ENCODE peak calls at places on chromosomes 4 and X, in six cellular contexts. One of them, this sample, is unnamed.
A peak's percentile ranks its signal among the peaks of the same experiment; 100 is the strongest.

GRCh38 chr4:83339573-83339972 is 4.9 kb upstream of the HPSE start:
- DNase-seq in adrenal gland: no peak
- DNase-seq in Peyer's patch: no peak
- DNase-seq in upper lobe of left lung: no peak
- DNase-seq in breast epithelium: no peak
- DNase-seq in esophagus muscularis mucosa: no peak
- DNase-seq in this sample: no peak

GRCh38 chr4:16139066-16139945 is 55.5 kb upstream of the PROM1 start:
- DNase-seq in adrenal gland: no peak
- DNase-seq in Peyer's patch: peak; percentile 62
- DNase-seq in upper lobe of left lung: no peak
- DNase-seq in breast epithelium: no peak
- DNase-seq in esophagus muscularis mucosa: no peak
- DNase-seq in this sample: no peak

GRCh38 chr4:19583827-19584569 is 667.7 kb upstream of the SLIT2 start:
- DNase-seq in adrenal gland: no peak
- DNase-seq in Peyer's patch: no peak
- DNase-seq in upper lobe of left lung: no peak
- DNase-seq in breast epithelium: no peak
- DNase-seq in esophagus muscularis mucosa: no peak
- DNase-seq in this sample: no peak

GRCh38 chr4:1574601-1575417 is 109.3 kb downstream of the FAM53A start:
- DNase-seq in adrenal gland: no peak
- DNase-seq in Peyer's patch: no peak
- DNase-seq in upper lobe of left lung: no peak
- DNase-seq in breast epithelium: no peak
- DNase-seq in esophagus muscularis mucosa: no peak
- DNase-seq in this sample: no peak

GRCh38 chrX:15606064-15606590 is 5.4 kb upstream of the ACE2 start:
- DNase-seq in adrenal gland: no peak
- DNase-seq in Peyer's patch: no peak
- DNase-seq in upper lobe of left lung: no peak
- DNase-seq in breast epithelium: no peak
- DNase-seq in esophagus muscularis mucosa: no peak
- DNase-seq in this sample: no peak

GRCh38 chr4:3202836-3203820 is 45.8 kb upstream of the MSANTD1 start:
- DNase-seq in adrenal gland: peak; percentile 50
- DNase-seq in Peyer's patch: no peak
- DNase-seq in upper lobe of left lung: no peak
- DNase-seq in breast epithelium: no peak
- DNase-seq in esophagus muscularis mucosa: no peak
- DNase-seq in this sample: no peak

GRCh38 chr4:85228264-85228663 is 246.7 kb upstream of the ARHGAP24 start:
- DNase-seq in adrenal gland: no peak
- DNase-seq in Peyer's patch: no peak
- DNase-seq in upper lobe of left lung: no peak
- DNase-seq in breast epithelium: no peak
- DNase-seq in esophagus muscularis mucosa: no peak
- DNase-seq in this sample: no peak

GRCh38 chrX:143634701-143635442 is 1.0 kb downstream of the SLITRK4 start:
- DNase-seq in adrenal gland: no peak
- DNase-seq in Peyer's patch: no peak
- DNase-seq in upper lobe of left lung: no peak
- DNase-seq in breast epithelium: no peak
- DNase-seq in esophagus muscularis mucosa: no peak
- DNase-seq in this sample: peak; percentile 33

GRCh38 chrX:104564921-104565703 is 887 bp upstream of the IL1RAPL2 start:
- DNase-seq in adrenal gland: no peak
- DNase-seq in Peyer's patch: no peak
- DNase-seq in upper lobe of left lung: no peak
- DNase-seq in breast epithelium: no peak
- DNase-seq in esophagus muscularis mucosa: no peak
- DNase-seq in this sample: no peak

GRCh38 chr4:87123241-87123640 is 97.2 kb downstream of the KLHL8 start:
- DNase-seq in adrenal gland: no peak
- DNase-seq in Peyer's patch: no peak
- DNase-seq in upper lobe of left lung: no peak
- DNase-seq in breast epithelium: no peak
- DNase-seq in esophagus muscularis mucosa: no peak
- DNase-seq in this sample: no peak

GRCh38 chr4:39649639-39650265 is 11.1 kb upstream of the SMIM14 start:
- DNase-seq in adrenal gland: no peak
- DNase-seq in Peyer's patch: no peak
- DNase-seq in upper lobe of left lung: no peak
- DNase-seq in breast epithelium: no peak
- DNase-seq in esophagus muscularis mucosa: no peak
- DNase-seq in this sample: no peak

GRCh38 chr4:73442275-73442674 is 6.3 kb downstream of the AFP start:
- DNase-seq in adrenal gland: no peak
- DNase-seq in Peyer's patch: no peak
- DNase-seq in upper lobe of left lung: no peak
- DNase-seq in breast epithelium: no peak
- DNase-seq in esophagus muscularis mucosa: no peak
- DNase-seq in this sample: no peak

GRCh38 chrX:8782595-8782994 is 18.6 kb downstream of the FAM9A start:
- DNase-seq in adrenal gland: no peak
- DNase-seq in Peyer's patch: no peak
- DNase-seq in upper lobe of left lung: no peak
- DNase-seq in breast epithelium: no peak
- DNase-seq in esophagus muscularis mucosa: no peak
- DNase-seq in this sample: no peak

GRCh38 chr4:75514949-75515612 is 808 bp downstream of the THAP6 start:
- DNase-seq in adrenal gland: no peak
- DNase-seq in Peyer's patch: no peak
- DNase-seq in upper lobe of left lung: no peak
- DNase-seq in breast epithelium: no peak
- DNase-seq in esophagus muscularis mucosa: no peak
- DNase-seq in this sample: no peak

GRCh38 chr4:19776021-19776459 is 475.7 kb upstream of the SLIT2 start:
- DNase-seq in adrenal gland: peak; percentile 80
- DNase-seq in Peyer's patch: no peak
- DNase-seq in upper lobe of left lung: no peak
- DNase-seq in breast epithelium: no peak
- DNase-seq in esophagus muscularis mucosa: no peak
- DNase-seq in this sample: peak; percentile 29

GRCh38 chr4:8369426-8370105 is 71.0 kb downstream of the ACOX3 start:
- DNase-seq in adrenal gland: no peak
- DNase-seq in Peyer's patch: no peak
- DNase-seq in upper lobe of left lung: no peak
- DNase-seq in breast epithelium: no peak
- DNase-seq in esophagus muscularis mucosa: no peak
- DNase-seq in this sample: no peak

GRCh38 chrX:43654431-43655150 is 1.5 kb upstream of the MAOA start:
- DNase-seq in adrenal gland: peak; percentile 96
- DNase-seq in Peyer's patch: peak; percentile 96
- DNase-seq in upper lobe of left lung: peak; percentile 92
- DNase-seq in breast epithelium: peak; percentile 92
- DNase-seq in esophagus muscularis mucosa: peak; percentile 96
- DNase-seq in this sample: peak; percentile 43
- TF ChIP-seq POLR2A in adrenal gland: peak; percentile 55
- TF ChIP-seq POLR2A in Peyer's patch: peak; percentile 88
- TF ChIP-seq POLR2A in upper lobe of left lung: peak; percentile 93
- TF ChIP-seq POLR2A in breast epithelium: peak; percentile 71
- TF ChIP-seq POLR2A in esophagus muscularis mucosa: peak; percentile 69
- TF ChIP-seq POLR2A in this sample: peak; percentile 30

GRCh38 chrX:54044126-54044876 is at the start of gene PHF8:
- DNase-seq in adrenal gland: peak; percentile 97
- DNase-seq in Peyer's patch: peak; percentile 98
- DNase-seq in upper lobe of left lung: peak; percentile 95
- DNase-seq in breast epithelium: peak; percentile 94
- DNase-seq in esophagus muscularis mucosa: peak; percentile 96
- DNase-seq in this sample: peak; percentile 44
- TF ChIP-seq POLR2A in adrenal gland: no peak
- TF ChIP-seq POLR2A in Peyer's patch: no peak
- TF ChIP-seq POLR2A in upper lobe of left lung: peak; percentile 54
- TF ChIP-seq POLR2A in breast epithelium: no peak
- TF ChIP-seq POLR2A in esophagus muscularis mucosa: no peak
- TF ChIP-seq POLR2A in this sample: no peak

DNA sequence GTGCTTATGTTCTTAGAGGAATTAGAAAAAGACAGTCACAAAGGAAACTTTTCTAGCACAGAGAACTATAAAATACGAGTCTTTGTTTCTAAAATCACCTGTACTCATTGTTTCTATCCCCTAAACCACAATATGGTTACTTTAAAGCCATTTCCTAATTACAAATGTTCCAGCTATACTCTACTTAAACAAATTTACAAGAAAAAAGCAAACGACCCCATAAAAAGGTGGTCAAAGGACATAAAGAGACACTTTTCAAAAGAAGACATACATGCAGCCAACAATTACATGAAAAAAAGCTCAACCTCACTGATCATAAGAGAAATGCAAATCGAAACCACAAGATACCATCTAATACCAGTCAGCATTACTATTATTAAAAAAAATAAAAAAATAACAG is 447.3 kb downstream of the RAB28 start:
- DNase-seq in adrenal gland: no peak
- DNase-seq in Peyer's patch: no peak
- DNase-seq in upper lobe of left lung: no peak
- DNase-seq in breast epithelium: no peak
- DNase-seq in esophagus muscularis mucosa: no peak
- DNase-seq in this sample: no peak
- TF ChIP-seq POLR2A in adrenal gland: no peak
- TF ChIP-seq POLR2A in Peyer's patch: no peak
- TF ChIP-seq POLR2A in upper lobe of left lung: no peak
- TF ChIP-seq POLR2A in breast epithelium: no peak
- TF ChIP-seq POLR2A in esophagus muscularis mucosa: no peak
- TF ChIP-seq POLR2A in this sample: no peak

DNA sequence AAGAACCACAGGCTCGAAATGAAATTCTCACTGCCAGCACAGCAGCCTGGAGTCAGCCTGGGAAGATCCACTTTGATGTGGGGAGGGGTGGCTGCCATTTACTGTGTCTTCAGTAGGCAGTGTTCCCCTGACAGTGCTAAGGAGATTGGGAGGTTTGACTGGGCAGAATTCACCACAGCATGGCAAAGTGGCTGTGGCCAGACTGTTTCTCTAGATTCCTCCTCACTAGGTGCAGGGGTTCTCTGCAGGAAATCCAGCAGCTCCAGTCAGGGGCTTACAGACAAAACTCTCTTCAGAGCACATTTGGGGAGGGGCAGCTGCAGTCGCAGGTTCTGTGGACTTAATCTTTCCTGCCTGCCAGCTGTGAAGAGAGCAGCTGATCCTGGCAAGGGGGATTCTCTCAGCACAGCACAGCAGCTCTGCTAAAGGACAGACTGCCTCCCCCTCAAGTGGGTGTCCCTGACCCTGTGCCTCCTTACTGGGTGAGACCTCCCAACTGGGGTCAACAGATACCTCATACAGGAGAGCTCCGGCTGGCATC is 1174.0 kb downstream of the RAPGEF2 start:
- DNase-seq in adrenal gland: no peak
- DNase-seq in Peyer's patch: no peak
- DNase-seq in upper lobe of left lung: no peak
- DNase-seq in breast epithelium: no peak
- DNase-seq in esophagus muscularis mucosa: no peak
- DNase-seq in this sample: no peak
- TF ChIP-seq POLR2A in adrenal gland: no peak
- TF ChIP-seq POLR2A in Peyer's patch: no peak
- TF ChIP-seq POLR2A in upper lobe of left lung: no peak
- TF ChIP-seq POLR2A in breast epithelium: no peak
- TF ChIP-seq POLR2A in esophagus muscularis mucosa: no peak
- TF ChIP-seq POLR2A in this sample: no peak

GRCh38 chrX:48573690-48574269 is 504 bp upstream of the RBM3 start:
- DNase-seq in adrenal gland: peak; percentile 75
- DNase-seq in Peyer's patch: peak; percentile 53
- DNase-seq in upper lobe of left lung: no peak
- DNase-seq in breast epithelium: peak; percentile 28
- DNase-seq in esophagus muscularis mucosa: no peak
- DNase-seq in this sample: no peak
- TF ChIP-seq POLR2A in adrenal gland: no peak
- TF ChIP-seq POLR2A in Peyer's patch: no peak
- TF ChIP-seq POLR2A in upper lobe of left lung: no peak
- TF ChIP-seq POLR2A in breast epithelium: no peak
- TF ChIP-seq POLR2A in esophagus muscularis mucosa: no peak
- TF ChIP-seq POLR2A in this sample: no peak

GRCh38 chr4:139665690-139666529 is at the start of gene MGST2:
- DNase-seq in adrenal gland: peak; percentile 91
- DNase-seq in Peyer's patch: peak; percentile 93
- DNase-seq in upper lobe of left lung: peak; percentile 85
- DNase-seq in breast epithelium: peak; percentile 35
- DNase-seq in esophagus muscularis mucosa: no peak
- DNase-seq in this sample: peak; percentile 20
- TF ChIP-seq POLR2A in adrenal gland: no peak
- TF ChIP-seq POLR2A in Peyer's patch: peak; percentile 57
- TF ChIP-seq POLR2A in upper lobe of left lung: peak; percentile 58
- TF ChIP-seq POLR2A in breast epithelium: no peak
- TF ChIP-seq POLR2A in esophagus muscularis mucosa: no peak
- TF ChIP-seq POLR2A in this sample: no peak

GRCh38 chr4:7044415-7044930 is 1.3 kb downstream of the TADA2B start:
- DNase-seq in adrenal gland: peak; percentile 73
- DNase-seq in Peyer's patch: no peak
- DNase-seq in upper lobe of left lung: no peak
- DNase-seq in breast epithelium: no peak
- DNase-seq in esophagus muscularis mucosa: no peak
- DNase-seq in this sample: no peak

GRCh38 chr4:7041246-7041645 is 1.9 kb upstream of the TADA2B start:
- DNase-seq in adrenal gland: no peak
- DNase-seq in Peyer's patch: no peak
- DNase-seq in upper lobe of left lung: no peak
- DNase-seq in breast epithelium: no peak
- DNase-seq in esophagus muscularis mucosa: no peak
- DNase-seq in this sample: no peak

GRCh38 chr4:7043521-7044414 is 596 bp downstream of the TADA2B start:
- DNase-seq in adrenal gland: peak; percentile 77
- DNase-seq in Peyer's patch: peak; percentile 72
- DNase-seq in upper lobe of left lung: peak; percentile 47
- DNase-seq in breast epithelium: no peak
- DNase-seq in esophagus muscularis mucosa: no peak
- DNase-seq in this sample: peak; percentile 65

GRCh38 chr4:7041851-7042696 is 1.1 kb upstream of the TADA2B start:
- DNase-seq in adrenal gland: peak; percentile 80
- DNase-seq in Peyer's patch: peak; percentile 66
- DNase-seq in upper lobe of left lung: peak; percentile 71
- DNase-seq in breast epithelium: no peak
- DNase-seq in esophagus muscularis mucosa: no peak
- DNase-seq in this sample: peak; percentile 44

GRCh38 chr4:7042697-7043464 is at the start of gene TADA2B:
- DNase-seq in adrenal gland: peak; percentile 98
- DNase-seq in Peyer's patch: peak; percentile 98
- DNase-seq in upper lobe of left lung: peak; percentile 98
- DNase-seq in breast epithelium: peak; percentile 96
- DNase-seq in esophagus muscularis mucosa: peak; percentile 99
- DNase-seq in this sample: peak; percentile 96
- TF ChIP-seq POLR2A in adrenal gland: peak; percentile 55
- TF ChIP-seq POLR2A in Peyer's patch: no peak
- TF ChIP-seq POLR2A in upper lobe of left lung: peak; percentile 54
- TF ChIP-seq POLR2A in breast epithelium: no peak
- TF ChIP-seq POLR2A in esophagus muscularis mucosa: no peak
- TF ChIP-seq POLR2A in this sample: peak; percentile 60

GRCh38 chrX:10524578-10524977 is 95.8 kb downstream of the MID1 start:
- DNase-seq in adrenal gland: no peak
- DNase-seq in Peyer's patch: no peak
- DNase-seq in upper lobe of left lung: no peak
- DNase-seq in breast epithelium: no peak
- DNase-seq in esophagus muscularis mucosa: no peak
- DNase-seq in this sample: no peak
- TF ChIP-seq POLR2A in adrenal gland: no peak
- TF ChIP-seq POLR2A in Peyer's patch: no peak
- TF ChIP-seq POLR2A in upper lobe of left lung: no peak
- TF ChIP-seq POLR2A in breast epithelium: no peak
- TF ChIP-seq POLR2A in esophagus muscularis mucosa: no peak
- TF ChIP-seq POLR2A in this sample: no peak